ENCODE peak calls at places on chromosome 5, in ten cellular contexts. One of them, this sample, is unnamed.

GRCh38 chr5:107670927-107671741 is at the start of gene EFNA5:
- DNase-seq in endothelial cell: peak; percentile 55
- DNase-seq in GM04503: no peak
- DNase-seq in retinal pigment epithelial cell: no peak
- DNase-seq in HuH-7: no peak
- DNase-seq in NCI-H748 treated with DMSO at 0.1 percent for 48 hours: peak; percentile 49
- DNase-seq in activated T-cell treated with anti-CD3 and anti-CD28 coated beads for 48 hours: no peak
- DNase-seq in stimulated activated CD8-positive, alpha-beta memory T cell treated with anti-CD3 and anti-CD28 coated beads, Interleukin-15, amount 100 ng/mL, for 4 hours: no peak
- DNase-seq in T follicular helper cell: no peak
- DNase-seq in NCI-H510A treated with DMSO at 0.1 percent for 48 hours: peak; percentile 10
- DNase-seq in this sample: no peak

GRCh38 chr5:140596364-140596763 is 31.7 kb downstream of the SLC35A4 start:
- DNase-seq in endothelial cell: no peak
- DNase-seq in GM04503: no peak
- DNase-seq in retinal pigment epithelial cell: no peak
- DNase-seq in HuH-7: no peak
- DNase-seq in NCI-H748 treated with DMSO at 0.1 percent for 48 hours: no peak
- DNase-seq in activated T-cell treated with anti-CD3 and anti-CD28 coated beads for 48 hours: no peak
- DNase-seq in stimulated activated CD8-positive, alpha-beta memory T cell treated with anti-CD3 and anti-CD28 coated beads, Interleukin-15, amount 100 ng/mL, for 4 hours: no peak
- DNase-seq in T follicular helper cell: no peak
- DNase-seq in NCI-H510A treated with DMSO at 0.1 percent for 48 hours: no peak
- DNase-seq in this sample: no peak

GRCh38 chr5:56522972-56523371 is 289.8 kb upstream of the ANKRD55 start:
- DNase-seq in endothelial cell: no peak
- DNase-seq in GM04503: peak; percentile 31
- DNase-seq in retinal pigment epithelial cell: no peak
- DNase-seq in HuH-7: no peak
- DNase-seq in NCI-H748 treated with DMSO at 0.1 percent for 48 hours: no peak
- DNase-seq in activated T-cell treated with anti-CD3 and anti-CD28 coated beads for 48 hours: no peak
- DNase-seq in stimulated activated CD8-positive, alpha-beta memory T cell treated with anti-CD3 and anti-CD28 coated beads, Interleukin-15, amount 100 ng/mL, for 4 hours: no peak
- DNase-seq in T follicular helper cell: no peak
- DNase-seq in NCI-H510A treated with DMSO at 0.1 percent for 48 hours: no peak
- DNase-seq in this sample: no peak

GRCh38 chr5:105878402-105878801 is 1792.3 kb downstream of the EFNA5 start:
- DNase-seq in endothelial cell: no peak
- DNase-seq in GM04503: no peak
- DNase-seq in retinal pigment epithelial cell: no peak
- DNase-seq in HuH-7: no peak
- DNase-seq in NCI-H748 treated with DMSO at 0.1 percent for 48 hours: no peak
- DNase-seq in activated T-cell treated with anti-CD3 and anti-CD28 coated beads for 48 hours: no peak
- DNase-seq in stimulated activated CD8-positive, alpha-beta memory T cell treated with anti-CD3 and anti-CD28 coated beads, Interleukin-15, amount 100 ng/mL, for 4 hours: no peak
- DNase-seq in T follicular helper cell: no peak
- DNase-seq in NCI-H510A treated with DMSO at 0.1 percent for 48 hours: no peak
- DNase-seq in this sample: no peak

GRCh38 chr5:179268399-179268952 is 76.8 kb downstream of the ADAMTS2 start:
- DNase-seq in endothelial cell: no peak
- DNase-seq in GM04503: no peak
- DNase-seq in retinal pigment epithelial cell: no peak
- DNase-seq in HuH-7: no peak
- DNase-seq in NCI-H748 treated with DMSO at 0.1 percent for 48 hours: no peak
- DNase-seq in activated T-cell treated with anti-CD3 and anti-CD28 coated beads for 48 hours: no peak
- DNase-seq in stimulated activated CD8-positive, alpha-beta memory T cell treated with anti-CD3 and anti-CD28 coated beads, Interleukin-15, amount 100 ng/mL, for 4 hours: no peak
- DNase-seq in T follicular helper cell: no peak
- DNase-seq in NCI-H510A treated with DMSO at 0.1 percent for 48 hours: no peak
- DNase-seq in this sample: peak; percentile 47

GRCh38 chr5:60295423-60295822 is 401.9 kb upstream of the PDE4D start:
- DNase-seq in endothelial cell: peak; percentile 41
- DNase-seq in GM04503: no peak
- DNase-seq in retinal pigment epithelial cell: no peak
- DNase-seq in HuH-7: peak; percentile 13
- DNase-seq in NCI-H748 treated with DMSO at 0.1 percent for 48 hours: no peak
- DNase-seq in activated T-cell treated with anti-CD3 and anti-CD28 coated beads for 48 hours: no peak
- DNase-seq in stimulated activated CD8-positive, alpha-beta memory T cell treated with anti-CD3 and anti-CD28 coated beads, Interleukin-15, amount 100 ng/mL, for 4 hours: no peak
- DNase-seq in T follicular helper cell: no peak
- DNase-seq in NCI-H510A treated with DMSO at 0.1 percent for 48 hours: no peak
- DNase-seq in this sample: no peak

GRCh38 chr5:154193636-154194035 is 3.1 kb downstream of the GALNT10 start:
- DNase-seq in endothelial cell: no peak
- DNase-seq in GM04503: no peak
- DNase-seq in retinal pigment epithelial cell: no peak
- DNase-seq in HuH-7: no peak
- DNase-seq in NCI-H748 treated with DMSO at 0.1 percent for 48 hours: no peak
- DNase-seq in activated T-cell treated with anti-CD3 and anti-CD28 coated beads for 48 hours: no peak
- DNase-seq in stimulated activated CD8-positive, alpha-beta memory T cell treated with anti-CD3 and anti-CD28 coated beads, Interleukin-15, amount 100 ng/mL, for 4 hours: no peak
- DNase-seq in T follicular helper cell: no peak
- DNase-seq in NCI-H510A treated with DMSO at 0.1 percent for 48 hours: no peak
- DNase-seq in this sample: no peak

GRCh38 chr5:77628840-77629552 is 9.5 kb downstream of the OTP start:
- DNase-seq in endothelial cell: no peak
- DNase-seq in GM04503: no peak
- DNase-seq in retinal pigment epithelial cell: no peak
- DNase-seq in HuH-7: no peak
- DNase-seq in NCI-H748 treated with DMSO at 0.1 percent for 48 hours: no peak
- DNase-seq in activated T-cell treated with anti-CD3 and anti-CD28 coated beads for 48 hours: no peak
- DNase-seq in stimulated activated CD8-positive, alpha-beta memory T cell treated with anti-CD3 and anti-CD28 coated beads, Interleukin-15, amount 100 ng/mL, for 4 hours: no peak
- DNase-seq in T follicular helper cell: no peak
- DNase-seq in NCI-H510A treated with DMSO at 0.1 percent for 48 hours: no peak
- DNase-seq in this sample: no peak

GRCh38 chr5:64506567-64507321 is 929 bp downstream of the RGS7BP start:
- DNase-seq in endothelial cell: peak; percentile 10
- DNase-seq in GM04503: no peak
- DNase-seq in retinal pigment epithelial cell: no peak
- DNase-seq in HuH-7: peak; percentile 10
- DNase-seq in NCI-H748 treated with DMSO at 0.1 percent for 48 hours: no peak
- DNase-seq in activated T-cell treated with anti-CD3 and anti-CD28 coated beads for 48 hours: no peak
- DNase-seq in stimulated activated CD8-positive, alpha-beta memory T cell treated with anti-CD3 and anti-CD28 coated beads, Interleukin-15, amount 100 ng/mL, for 4 hours: no peak
- DNase-seq in T follicular helper cell: no peak
- DNase-seq in NCI-H510A treated with DMSO at 0.1 percent for 48 hours: no peak
- DNase-seq in this sample: no peak

GRCh38 chr5:34622046-34622435 is 34.1 kb upstream of the RAI14 start:
- DNase-seq in endothelial cell: no peak
- DNase-seq in GM04503: peak; percentile 50
- DNase-seq in retinal pigment epithelial cell: no peak
- DNase-seq in HuH-7: no peak
- DNase-seq in NCI-H748 treated with DMSO at 0.1 percent for 48 hours: no peak
- DNase-seq in activated T-cell treated with anti-CD3 and anti-CD28 coated beads for 48 hours: no peak
- DNase-seq in stimulated activated CD8-positive, alpha-beta memory T cell treated with anti-CD3 and anti-CD28 coated beads, Interleukin-15, amount 100 ng/mL, for 4 hours: no peak
- DNase-seq in T follicular helper cell: no peak
- DNase-seq in NCI-H510A treated with DMSO at 0.1 percent for 48 hours: no peak
- DNase-seq in this sample: no peak

GRCh38 chr5:61279725-61280124 is 52.3 kb upstream of the ZSWIM6 start:
- DNase-seq in endothelial cell: no peak
- DNase-seq in GM04503: no peak
- DNase-seq in retinal pigment epithelial cell: no peak
- DNase-seq in HuH-7: no peak
- DNase-seq in NCI-H748 treated with DMSO at 0.1 percent for 48 hours: no peak
- DNase-seq in activated T-cell treated with anti-CD3 and anti-CD28 coated beads for 48 hours: no peak
- DNase-seq in stimulated activated CD8-positive, alpha-beta memory T cell treated with anti-CD3 and anti-CD28 coated beads, Interleukin-15, amount 100 ng/mL, for 4 hours: no peak
- DNase-seq in T follicular helper cell: no peak
- DNase-seq in NCI-H510A treated with DMSO at 0.1 percent for 48 hours: no peak
- DNase-seq in this sample: no peak

GRCh38 chr5:57703726-57704125 is 221.1 kb upstream of the ACTBL2 start:
- DNase-seq in endothelial cell: no peak
- DNase-seq in GM04503: no peak
- DNase-seq in retinal pigment epithelial cell: no peak
- DNase-seq in HuH-7: no peak
- DNase-seq in NCI-H748 treated with DMSO at 0.1 percent for 48 hours: no peak
- DNase-seq in activated T-cell treated with anti-CD3 and anti-CD28 coated beads for 48 hours: no peak
- DNase-seq in stimulated activated CD8-positive, alpha-beta memory T cell treated with anti-CD3 and anti-CD28 coated beads, Interleukin-15, amount 100 ng/mL, for 4 hours: no peak
- DNase-seq in T follicular helper cell: no peak
- DNase-seq in NCI-H510A treated with DMSO at 0.1 percent for 48 hours: no peak
- DNase-seq in this sample: no peak